ENCODE peak calls at places on chromosomes 3 and 15, in six cellular contexts. K is T-cell; L is fibroblast of the conjunctiva; A is NCI-H345; V is stimulated activated CD4-positive, alpha-beta T cell treated with anti-CD3 and anti-CD28 coated beads, Interleukin-1b, Interleukin-23, amount 100 ng/mL, for 1 hour; H is activated CD4-positive, alpha-beta T cell treated with anti-CD3 and anti-CD28 coated beads, Interleukin-2, amount 10 ng/mL, durations not matched to agents 7 days and 5 days. U is an unnamed sample.
A peak's percentile ranks its signal among the peaks of the same experiment; 100 is the strongest.

GRCh38 chr15:79970921-79971434 is at the start of gene BCL2A1:
- DNase-seq in K (peak; percentile 45), L (peak; percentile 36), A (no peak), V (peak; percentile 27), H (peak; percentile 71), U (no peak)

GRCh38 chr15:84747423-84748273 is 744 bp upstream of the ZNF592 start:
- DNase-seq in K (peak; percentile 58), L (no peak), A (peak; percentile 52), V (peak; percentile 25), H (peak; percentile 75), U (no peak)

GRCh38 chr15:101448336-101448735 is 41.2 kb downstream of the PCSK6 start:
- DNase-seq in K (no peak), L (no peak), A (no peak), V (no peak), H (no peak), U (no peak)

GRCh38 chr3:121989943-121990342 is 32.1 kb downstream of the ILDR1 start:
- DNase-seq in K (no peak), L (no peak), A (no peak), V (no peak), H (no peak), U (no peak)

GRCh38 chr15:52143862-52144261 is 31.3 kb upstream of the BCL2L10 start:
- DNase-seq in K (no peak), L (peak; percentile 57), A (no peak), V (no peak), H (no peak), U (no peak)

GRCh38 chr3:60669636-60670035 is 581.6 kb downstream of the FHIT start:
- DNase-seq in K (no peak), L (no peak), A (no peak), V (no peak), H (no peak), U (no peak)

GRCh38 chr15:37701230-37701629 is 233.2 kb upstream of the TMCO5A start:
- DNase-seq in K (no peak), L (no peak), A (no peak), V (no peak), H (no peak), U (no peak)

GRCh38 chr15:81327526-81327925 is 3.6 kb upstream of the STARD5 start:
- DNase-seq in K (no peak), L (peak; percentile 66), A (no peak), V (no peak), H (no peak), U (peak; percentile 65)

GRCh38 chr3:72411843-72412242 is 436.4 kb downstream of the SHQ1 start:
- DNase-seq in K (no peak), L (no peak), A (no peak), V (no peak), H (no peak), U (no peak)

GRCh38 chr3:31571325-31571724 is 38.6 kb downstream of the STT3B start:
- DNase-seq in K (no peak), L (no peak), A (no peak), V (no peak), H (no peak), U (no peak)

GRCh38 chr15:41838400-41838897 is at the start of gene PLA2G4B:
- DNase-seq in K (no peak), L (no peak), A (peak; percentile 55), V (no peak), H (no peak), U (no peak)

GRCh38 chr3:180829409-180830405 is 82.8 kb upstream of the FXR1 start:
- DNase-seq in K (no peak), L (no peak), A (no peak), V (no peak), H (no peak), U (no peak)

GRCh38 chr15:38461089-38461833 is 7.3 kb downstream of the FAM98B start:
- DNase-seq in K (no peak), L (no peak), A (no peak), V (no peak), H (no peak), U (no peak)

GRCh38 chr3:61545716-61546115 is 15.7 kb upstream of the PTPRG start:
- DNase-seq in K (no peak), L (no peak), A (no peak), V (no peak), H (no peak), U (no peak)

GRCh38 chr3:32706348-32707025 is 21.5 kb downstream of the CNOT10 start:
- DNase-seq in K (no peak), L (no peak), A (no peak), V (no peak), H (no peak), U (no peak)

GRCh38 chr3:116140100-116140689 is 305.1 kb downstream of the LSAMP start:
- DNase-seq in K (no peak), L (peak; percentile 10), A (no peak), V (no peak), H (no peak), U (peak; percentile 49)

GRCh38 chr3:16406175-16406574 is 107.3 kb downstream of the RFTN1 start:
- DNase-seq in K (no peak), L (no peak), A (no peak), V (no peak), H (no peak), U (no peak)

GRCh38 chr3:77096966-77097890 is 57.3 kb downstream of the ROBO2 start:
- DNase-seq in K (no peak), L (no peak), A (no peak), V (no peak), H (no peak), U (no peak)

GRCh38 chr3:14170569-14171159 is 7.7 kb downstream of the XPC start:
- DNase-seq in K (no peak), L (peak; percentile 80), A (no peak), V (no peak), H (no peak), U (no peak)

GRCh38 chr3:49665822-49666519 is 8.2 kb upstream of the APEH start:
- DNase-seq in K (no peak), L (no peak), A (no peak), V (no peak), H (no peak), U (no peak)

GRCh38 chr3:98680723-98681122 is 82.4 kb upstream of the ST3GAL6 start:
- DNase-seq in K (no peak), L (no peak), A (no peak), V (no peak), H (no peak), U (no peak)

GRCh38 chr15:62559049-62559733 is 394.1 kb upstream of the C2CD4B start:
- DNase-seq in K (no peak), L (no peak), A (peak; percentile 14), V (no peak), H (no peak), U (no peak)

GRCh38 chr3:15148614-15149013 is 49.7 kb upstream of the RBSN start:
- DNase-seq in K (no peak), L (peak; percentile 3), A (no peak), V (no peak), H (no peak), U (no peak)

GRCh38 chr3:68973635-68974034 is 39.8 kb downstream of the EOGT start:
- DNase-seq in K (no peak), L (no peak), A (no peak), V (no peak), H (no peak), U (no peak)

GRCh38 chr3:177596822-177597271 is 399.6 kb upstream of the TBL1XR1 start:
- DNase-seq in K (no peak), L (peak; percentile 71), A (peak; percentile 35), V (no peak), H (no peak), U (no peak)

GRCh38 chr3:127324913-127325629 is 37.2 kb upstream of the PRR20G start:
- DNase-seq in K (no peak), L (no peak), A (no peak), V (no peak), H (no peak), U (no peak)

GRCh38 chr15:36798366-36798765 is 218.9 kb downstream of the CDIN1 start:
- DNase-seq in K (no peak), L (no peak), A (no peak), V (no peak), H (no peak), U (no peak)